ENCODE peak calls at places on chromosomes 4 and X, in eight cellular contexts. U, S, P, N, Z, L, C and V are unnamed samples.

GRCh38 chr4:137200322-137200721 is 332.0 kb downstream of the PCDH18 start:
- DNase-seq in U (no peak), S (no peak), P (no peak), N (no peak), Z (no peak), L (no peak), C (no peak), V (no peak)

GRCh38 chr4:105186701-105187158 is 40.1 kb downstream of the TET2 start:
- DNase-seq in U (no peak), S (no peak), P (no peak), N (no peak), Z (no peak), L (peak; percentile 33), C (no peak), V (no peak)

GRCh38 chr4:37767546-37767945 is 58.9 kb upstream of the PGM2 start:
- DNase-seq in U (peak; percentile 82), S (peak; percentile 64), P (peak; percentile 18), N (no peak), Z (no peak), L (peak; percentile 49), C (peak; percentile 61), V (no peak)

GRCh38 chrX:98405376-98405775 is 1521.7 kb downstream of the RPA4 start:
- DNase-seq in U (no peak), S (no peak), P (no peak), N (no peak), Z (no peak), L (no peak), C (no peak), V (no peak)

GRCh38 chr4:8330821-8331566 is 61.4 kb downstream of the HTRA3 start:
- DNase-seq in U (peak; percentile 87), S (no peak), P (no peak), N (no peak), Z (no peak), L (peak; percentile 60), C (peak; percentile 39), V (no peak)

GRCh38 chr4:173211838-173212237 is 43.2 kb downstream of the GALNT7 start:
- DNase-seq in U (no peak), S (no peak), P (peak; percentile 45), N (no peak), Z (peak; percentile 48), L (no peak), C (no peak), V (no peak)

GRCh38 chrX:24482823-24483410 is 17.8 kb downstream of the PDK3 start:
- DNase-seq in U (no peak), S (no peak), P (no peak), N (no peak), Z (no peak), L (no peak), C (no peak), V (no peak)

GRCh38 chr4:104826171-104826570 is 320.5 kb upstream of the TET2 start:
- DNase-seq in U (no peak), S (no peak), P (no peak), N (no peak), Z (no peak), L (no peak), C (no peak), V (no peak)

GRCh38 chrX:118251251-118251650 is 94.7 kb upstream of the WDR44 start:
- DNase-seq in U (no peak), S (peak; percentile 13), P (no peak), N (no peak), Z (no peak), L (no peak), C (no peak), V (no peak)

GRCh38 chrX:71493111-71493613 is 39.7 kb upstream of the OGT start:
- DNase-seq in U (no peak), S (peak; percentile 38), P (peak; percentile 13), N (no peak), Z (no peak), L (peak; percentile 47), C (no peak), V (no peak)

GRCh38 chr4:141871086-141871485 is 234.7 kb downstream of the IL15 start:
- DNase-seq in U (no peak), S (no peak), P (no peak), N (no peak), Z (no peak), L (no peak), C (no peak), V (no peak)

GRCh38 chrX:53211391-53211978 is 13.5 kb downstream of the KDM5C start:
- DNase-seq in U (no peak), S (no peak), P (no peak), N (no peak), Z (no peak), L (no peak), C (no peak), V (no peak)

GRCh38 chr4:82428969-82429727 is 1.1 kb downstream of the HNRNPDL start:
- DNase-seq in U (peak; percentile 97), S (peak; percentile 89), P (peak; percentile 92), N (peak; percentile 86), Z (peak; percentile 57), L (peak; percentile 97), C (peak; percentile 95), V (peak; percentile 85)

GRCh38 chrX:107429090-107429489 is 20.4 kb upstream of the FRMPD3 start:
- DNase-seq in U (no peak), S (no peak), P (peak; percentile 43), N (no peak), Z (no peak), L (no peak), C (no peak), V (no peak)

GRCh38 chr4:54959656-54960055 is 165.7 kb downstream of the KDR start:
- DNase-seq in U (no peak), S (no peak), P (no peak), N (no peak), Z (no peak), L (no peak), C (no peak), V (no peak)

GRCh38 chr4:102344520-102344954 is 745 bp downstream of the SLC39A8 start:
- DNase-seq in U (peak; percentile 82), S (peak; percentile 33), P (peak; percentile 84), N (peak; percentile 51), Z (peak; percentile 38), L (peak; percentile 74), C (peak; percentile 89), V (peak; percentile 63)
- TF ChIP-seq POLR2A in U (no peak), S (no peak), P (no peak), N (no peak), Z (peak; percentile 32), L (no peak), C (peak; percentile 88), V (peak; percentile 84)

GRCh38 chr4:139665079-139665689 is 435 bp upstream of the MGST2 start:
- DNase-seq in U (no peak), S (no peak), P (no peak), N (no peak), Z (no peak), L (no peak), C (no peak), V (no peak)

GRCh38 chr4:139666735-139667266 is 1.2 kb downstream of the MGST2 start:
- DNase-seq in U (no peak), S (no peak), P (peak; percentile 42), N (no peak), Z (no peak), L (peak; percentile 52), C (no peak), V (no peak)

GRCh38 chr4:139664442-139664841 is 1.2 kb upstream of the MGST2 start:
- DNase-seq in U (no peak), S (no peak), P (no peak), N (no peak), Z (no peak), L (no peak), C (no peak), V (no peak)

GRCh38 chr4:139668036-139668435 is 2.4 kb downstream of the MGST2 start:
- DNase-seq in U (no peak), S (no peak), P (no peak), N (no peak), Z (no peak), L (no peak), C (no peak), V (no peak)

DNA sequence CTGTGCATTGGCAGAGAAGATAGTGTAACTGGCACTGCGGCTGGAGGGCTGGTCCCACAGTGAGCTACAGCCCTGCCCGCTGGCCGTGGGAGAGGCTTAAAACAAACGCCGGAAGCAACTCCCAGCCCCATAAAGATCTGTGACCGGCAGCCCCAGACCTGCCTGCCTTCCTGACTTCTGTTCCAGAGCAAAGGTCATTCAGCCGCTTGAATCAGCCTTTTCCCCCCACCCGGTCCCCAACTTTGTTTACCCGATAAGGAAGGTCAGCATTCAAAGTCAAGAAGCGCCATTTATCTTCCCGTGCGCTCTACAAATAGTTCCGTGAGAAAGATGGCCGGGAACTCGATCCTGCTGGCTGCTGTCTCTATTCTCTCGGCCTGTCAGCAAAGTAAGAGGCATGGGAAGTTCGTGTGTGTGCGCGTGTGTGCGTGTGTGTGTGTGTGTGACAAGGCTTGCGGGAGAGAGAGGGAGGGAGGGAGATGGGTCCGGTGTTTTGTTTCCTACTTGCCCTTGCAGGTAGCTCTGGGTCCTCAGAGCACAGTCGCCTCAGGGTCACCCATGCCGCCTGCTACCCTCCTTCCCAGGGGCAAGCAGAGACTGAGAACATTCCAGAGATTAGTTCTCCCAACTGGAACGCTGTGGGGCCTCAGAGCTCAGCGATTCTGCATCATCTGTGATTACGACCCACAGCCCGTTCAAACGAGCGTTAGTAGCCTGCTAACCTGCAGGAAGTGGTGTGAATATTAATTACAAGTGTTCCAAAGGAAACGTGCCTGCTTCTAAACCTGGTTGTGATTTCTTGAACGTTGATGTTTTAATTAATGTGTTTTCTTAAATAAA is at the start of gene MGST2:
- DNase-seq in U (peak; percentile 89), S (peak; percentile 69), P (peak; percentile 79), N (peak; percentile 37), Z (peak; percentile 62), L (peak; percentile 81), C (peak; percentile 94), V (peak; percentile 40)
- TF ChIP-seq POLR2A in U (peak; percentile 44), S (no peak), P (no peak), N (peak; percentile 34), Z (peak; percentile 39), L (peak; percentile 11), C (peak; percentile 66), V (no peak)

GRCh38 chrX:139932077-139932900 is 564 bp downstream of the ATP11C start:
- DNase-seq in U (peak; percentile 72), S (peak; percentile 14), P (peak; percentile 55), N (no peak), Z (peak; percentile 33), L (peak; percentile 72), C (peak; percentile 72), V (peak; percentile 34)
- TF ChIP-seq POLR2A in U (no peak), S (no peak), P (no peak), N (no peak), Z (no peak), L (peak; percentile 26), C (no peak), V (no peak)

DNA sequence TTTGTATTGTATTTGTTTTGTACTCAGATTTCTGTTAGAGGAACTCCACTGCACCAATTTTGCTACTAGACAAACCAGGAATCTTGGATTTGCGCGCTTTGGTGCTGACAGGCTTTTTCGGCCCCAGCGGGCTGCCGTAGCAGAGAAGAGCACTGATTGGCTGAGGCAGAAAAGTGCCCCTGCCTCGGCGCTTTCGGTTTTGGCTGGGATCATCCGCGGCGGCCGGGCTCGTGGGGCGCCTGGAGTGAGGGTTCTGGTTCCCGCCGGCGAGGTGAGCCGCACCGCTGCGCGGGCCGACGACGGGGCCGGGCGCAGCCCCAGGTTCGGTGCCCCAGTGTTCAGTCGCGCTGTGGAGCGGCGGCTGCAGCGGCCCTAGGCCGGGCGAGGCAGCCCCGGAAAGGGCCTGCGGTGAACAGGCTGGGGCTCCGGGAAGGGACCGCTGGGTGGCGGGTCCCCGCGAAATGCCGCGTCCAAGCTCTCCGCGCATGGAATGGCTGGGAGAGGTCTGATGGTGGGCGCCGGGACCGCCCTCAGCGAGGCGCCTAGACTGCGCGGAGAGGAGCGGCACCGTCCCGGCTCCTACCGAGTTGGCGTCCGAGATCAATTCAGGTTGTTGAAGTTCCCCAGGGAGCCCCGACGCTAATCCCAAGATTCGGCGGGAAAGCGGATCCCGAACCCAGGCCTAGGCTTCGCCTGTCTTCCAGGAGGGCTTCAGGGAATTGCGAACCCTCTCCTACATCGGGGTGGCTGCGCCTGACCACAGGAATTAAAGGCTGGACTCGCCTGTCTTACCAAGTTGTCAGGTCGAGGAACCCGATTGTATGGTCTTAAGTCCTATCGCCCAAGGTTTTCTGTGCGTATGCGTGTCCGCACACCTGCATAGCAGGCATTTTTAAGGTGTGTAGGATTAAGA is at the start of gene LSM6:
- DNase-seq in U (peak; percentile 93), S (peak; percentile 83), P (peak; percentile 84), N (peak; percentile 67), Z (peak; percentile 58), L (peak; percentile 90), C (peak; percentile 92), V (peak; percentile 64)
- TF ChIP-seq POLR2A in U (peak; percentile 74), S (no peak), P (peak; percentile 37), N (peak; percentile 65), Z (peak; percentile 25), L (peak; percentile 66), C (peak; percentile 70), V (peak; percentile 82)